ENCODE peak calls at places on chromosome 2, in ten cellular contexts. One of them, this sample, is unnamed.

GRCh38 chr2:11129598-11130449 is 25.4 kb upstream of the SLC66A3 start:
- DNase-seq in cardiac fibroblast: peak
- DNase-seq in Right ventricle myocardium superior: peak
- DNase-seq in Kasumi-1: peak
- DNase-seq in GM10248: peak
- DNase-seq in KBM-7: peak
- DNase-seq in lower leg skin: peak
- DNase-seq in choroid plexus epithelial cell: peak
- DNase-seq in activated CD4-positive, CD25-positive, alpha-beta regulatory T cell treated with anti-CD3 and anti-CD28 coated beads, Interleukin-2, amount 50 U/mL, for 72 hours: peak
- DNase-seq in activated CD4-positive, alpha-beta T cell treated with anti-CD3 and anti-CD28 coated beads, Interleukin-2, amount 50 U/mL, for 4 hours: peak
- DNase-seq in this sample: peak

GRCh38 chr2:129189617-129190016 is 789.8 kb upstream of the RAB6C start:
- DNase-seq in cardiac fibroblast: no peak
- DNase-seq in Right ventricle myocardium superior: no peak
- DNase-seq in Kasumi-1: no peak
- DNase-seq in GM10248: no peak
- DNase-seq in KBM-7: no peak
- DNase-seq in lower leg skin: no peak
- DNase-seq in choroid plexus epithelial cell: no peak
- DNase-seq in activated CD4-positive, CD25-positive, alpha-beta regulatory T cell treated with anti-CD3 and anti-CD28 coated beads, Interleukin-2, amount 50 U/mL, for 72 hours: no peak
- DNase-seq in activated CD4-positive, alpha-beta T cell treated with anti-CD3 and anti-CD28 coated beads, Interleukin-2, amount 50 U/mL, for 4 hours: no peak
- DNase-seq in this sample: no peak

GRCh38 chr2:153071090-153071489 is 352.7 kb downstream of the ARL6IP6 start:
- DNase-seq in cardiac fibroblast: no peak
- DNase-seq in Right ventricle myocardium superior: no peak
- DNase-seq in Kasumi-1: no peak
- DNase-seq in GM10248: no peak
- DNase-seq in KBM-7: no peak
- DNase-seq in lower leg skin: no peak
- DNase-seq in choroid plexus epithelial cell: no peak
- DNase-seq in activated CD4-positive, CD25-positive, alpha-beta regulatory T cell treated with anti-CD3 and anti-CD28 coated beads, Interleukin-2, amount 50 U/mL, for 72 hours: no peak
- DNase-seq in activated CD4-positive, alpha-beta T cell treated with anti-CD3 and anti-CD28 coated beads, Interleukin-2, amount 50 U/mL, for 4 hours: no peak
- DNase-seq in this sample: no peak

GRCh38 chr2:108101481-108101880 is 115.2 kb downstream of the SLC5A7 start:
- DNase-seq in cardiac fibroblast: no peak
- DNase-seq in Right ventricle myocardium superior: no peak
- DNase-seq in Kasumi-1: no peak
- DNase-seq in GM10248: no peak
- DNase-seq in KBM-7: no peak
- DNase-seq in lower leg skin: no peak
- DNase-seq in choroid plexus epithelial cell: no peak
- DNase-seq in activated CD4-positive, CD25-positive, alpha-beta regulatory T cell treated with anti-CD3 and anti-CD28 coated beads, Interleukin-2, amount 50 U/mL, for 72 hours: no peak
- DNase-seq in activated CD4-positive, alpha-beta T cell treated with anti-CD3 and anti-CD28 coated beads, Interleukin-2, amount 50 U/mL, for 4 hours: no peak
- DNase-seq in this sample: no peak

GRCh38 chr2:57843158-57843557 is 203.4 kb upstream of the VRK2 start:
- DNase-seq in cardiac fibroblast: no peak
- DNase-seq in Right ventricle myocardium superior: no peak
- DNase-seq in Kasumi-1: no peak
- DNase-seq in GM10248: no peak
- DNase-seq in KBM-7: no peak
- DNase-seq in lower leg skin: no peak
- DNase-seq in choroid plexus epithelial cell: no peak
- DNase-seq in activated CD4-positive, CD25-positive, alpha-beta regulatory T cell treated with anti-CD3 and anti-CD28 coated beads, Interleukin-2, amount 50 U/mL, for 72 hours: no peak
- DNase-seq in activated CD4-positive, alpha-beta T cell treated with anti-CD3 and anti-CD28 coated beads, Interleukin-2, amount 50 U/mL, for 4 hours: no peak
- DNase-seq in this sample: no peak

GRCh38 chr2:168190590-168191336 is 56.6 kb downstream of the STK39 start:
- DNase-seq in cardiac fibroblast: no peak
- DNase-seq in Right ventricle myocardium superior: no peak
- DNase-seq in Kasumi-1: no peak
- DNase-seq in GM10248: no peak
- DNase-seq in KBM-7: no peak
- DNase-seq in lower leg skin: no peak
- DNase-seq in choroid plexus epithelial cell: no peak
- DNase-seq in activated CD4-positive, CD25-positive, alpha-beta regulatory T cell treated with anti-CD3 and anti-CD28 coated beads, Interleukin-2, amount 50 U/mL, for 72 hours: no peak
- DNase-seq in activated CD4-positive, alpha-beta T cell treated with anti-CD3 and anti-CD28 coated beads, Interleukin-2, amount 50 U/mL, for 4 hours: no peak
- DNase-seq in this sample: no peak

GRCh38 chr2:238168196-238168815 is 9.5 kb downstream of the ERFE start:
- DNase-seq in cardiac fibroblast: no peak
- DNase-seq in Right ventricle myocardium superior: no peak
- DNase-seq in Kasumi-1: no peak
- DNase-seq in GM10248: peak
- DNase-seq in KBM-7: no peak
- DNase-seq in lower leg skin: peak
- DNase-seq in choroid plexus epithelial cell: no peak
- DNase-seq in activated CD4-positive, CD25-positive, alpha-beta regulatory T cell treated with anti-CD3 and anti-CD28 coated beads, Interleukin-2, amount 50 U/mL, for 72 hours: no peak
- DNase-seq in activated CD4-positive, alpha-beta T cell treated with anti-CD3 and anti-CD28 coated beads, Interleukin-2, amount 50 U/mL, for 4 hours: no peak
- DNase-seq in this sample: no peak

GRCh38 chr2:27408601-27409320 is 630 bp downstream of the PPM1G start:
- DNase-seq in cardiac fibroblast: peak
- DNase-seq in Right ventricle myocardium superior: no peak
- DNase-seq in Kasumi-1: peak
- DNase-seq in GM10248: peak
- DNase-seq in KBM-7: peak
- DNase-seq in lower leg skin: no peak
- DNase-seq in choroid plexus epithelial cell: no peak
- DNase-seq in activated CD4-positive, CD25-positive, alpha-beta regulatory T cell treated with anti-CD3 and anti-CD28 coated beads, Interleukin-2, amount 50 U/mL, for 72 hours: no peak
- DNase-seq in activated CD4-positive, alpha-beta T cell treated with anti-CD3 and anti-CD28 coated beads, Interleukin-2, amount 50 U/mL, for 4 hours: no peak
- DNase-seq in this sample: peak

GRCh38 chr2:44974064-44974715 is 32.7 kb downstream of the SIX3 start:
- DNase-seq in cardiac fibroblast: peak
- DNase-seq in Right ventricle myocardium superior: no peak
- DNase-seq in Kasumi-1: peak
- DNase-seq in GM10248: no peak
- DNase-seq in KBM-7: peak
- DNase-seq in lower leg skin: peak
- DNase-seq in choroid plexus epithelial cell: peak
- DNase-seq in activated CD4-positive, CD25-positive, alpha-beta regulatory T cell treated with anti-CD3 and anti-CD28 coated beads, Interleukin-2, amount 50 U/mL, for 72 hours: no peak
- DNase-seq in activated CD4-positive, alpha-beta T cell treated with anti-CD3 and anti-CD28 coated beads, Interleukin-2, amount 50 U/mL, for 4 hours: no peak
- DNase-seq in this sample: peak